ENCODE peak calls at places on chromosomes 11 and 22, in five cellular contexts. Z is fibroblast of pulmonary artery, U is NCI-H1417, V is nucleus accumbens, P is A172. R is an unnamed sample.
A peak's percentile ranks its signal among the peaks of the same experiment; 100 is the strongest.

GRCh38 chr11:12285106-12285505 is 92.3 kb upstream of the PARVA start:
- DNase-seq in P (peak; percentile 99), V (no peak), U (no peak), Z (peak; percentile 88), R (no peak)

GRCh38 chr11:2747236-2748015 is 47.6 kb upstream of the KCNQ1OT1 start:
- DNase-seq in P (no peak), Z (no peak), U (no peak), V (no peak), R (no peak)

GRCh38 chr11:128517457-128518230 is 69.7 kb downstream of the ETS1 start:
- DNase-seq in V (no peak), P (peak; percentile 58), Z (peak; percentile 69), U (no peak), R (no peak)

GRCh38 chr22:49488943-49489342 is 338.7 kb downstream of the BRD1 start:
- DNase-seq in V (no peak), U (no peak), P (no peak), Z (no peak), R (no peak)

GRCh38 chr11:71372693-71373657 is 75.2 kb downstream of the DHCR7 start:
- DNase-seq in V (peak; percentile 25), Z (peak; percentile 29), P (peak; percentile 33), U (no peak), R (no peak)

GRCh38 chr22:49158741-49159564 is 668.7 kb downstream of the BRD1 start:
- DNase-seq in Z (no peak), V (no peak), U (no peak), P (no peak), R (no peak)

GRCh38 chr11:113906038-113906437 is 1.4 kb downstream of the HTR3B start:
- DNase-seq in U (peak; percentile 66), Z (peak; percentile 31), P (peak; percentile 8), V (no peak), R (no peak)

GRCh38 chr11:61728066-61728939 is 24.1 kb upstream of the MYRF start:
- DNase-seq in V (no peak), P (peak; percentile 42), Z (no peak), U (no peak), R (no peak)

GRCh38 chr11:20161923-20162322 is 1.6 kb upstream of the DBX1 start:
- DNase-seq in Z (no peak), P (no peak), V (no peak), U (no peak), R (no peak)

GRCh38 chr22:22378446-22379415 is 129.8 kb downstream of the ZNF280B start:
- DNase-seq in V (no peak), Z (no peak), U (no peak), P (no peak), R (no peak)

GRCh38 chr22:42202669-42203068 is 67.8 kb downstream of the TCF20 start:
- DNase-seq in U (no peak), V (no peak), P (no peak), Z (peak; percentile 30), R (peak; percentile 14)

GRCh38 chr22:20956258-20957117 is 10.6 kb upstream of the AIFM3 start:
- DNase-seq in P (no peak), V (no peak), U (no peak), Z (peak; percentile 22), R (peak; percentile 37)

GRCh38 chr11:83051760-83052671 is 19.7 kb downstream of the RAB30 start:
- DNase-seq in V (peak; percentile 51), U (no peak), P (peak; percentile 73), Z (peak; percentile 96), R (no peak)

R was measured in HL-60.